ENCODE peak calls at places on chromosomes 13 and 19, in seven cellular contexts. L is activated CD8-positive, alpha-beta memory T cell treated with anti-CD3 and anti-CD28 coated beads, Interleukin-2, amount 50 U/mL, for 48 hours; U is stimulated activated CD8-positive, alpha-beta memory T cell treated with anti-CD3 and anti-CD28 coated beads, Interleukin-7, amount 100 ng/mL, for 24 hours; S is stimulated activated CD4-positive, alpha-beta T cell treated with anti-CD3 and anti-CD28 coated beads, Interleukin-12 subunit alpha, Interleukin-12 subunit beta, amount 100 ng/mL, for 24 hours; P is PC-3; O is foreskin keratinocyte; Q is GM12864. N is an unnamed sample.

GRCh38 chr13:38814331-38814730 is 127.5 kb downstream of the FREM2 start:
- DNase-seq in L (no peak), U (no peak), S (no peak), P (no peak), O (peak), Q (no peak), N (no peak)

GRCh38 chr13:51004918-51005460 is 95.4 kb downstream of the RNASEH2B start:
- DNase-seq in L (no peak), U (no peak), S (no peak), P (no peak), O (no peak), Q (no peak), N (no peak)

GRCh38 chr13:74987124-74987690 is 494.8 kb downstream of the TBC1D4 start:
- DNase-seq in L (no peak), U (no peak), S (no peak), P (peak), O (no peak), Q (no peak), N (no peak)

GRCh38 chr13:110396913-110397379 is 89.9 kb downstream of the COL4A2 start:
- DNase-seq in L (no peak), U (no peak), S (no peak), P (peak), O (no peak), Q (no peak), N (no peak)

GRCh38 chr19:39166571-39167391 is 30.0 kb upstream of the NCCRP1 start:
- DNase-seq in L (no peak), U (no peak), S (no peak), P (peak), O (no peak), Q (no peak), N (no peak)

GRCh38 chr19:2491130-2491801 is 15.3 kb downstream of the GADD45B start:
- DNase-seq in L (no peak), U (no peak), S (no peak), P (peak), O (peak), Q (no peak), N (peak)

GRCh38 chr13:39811696-39812095 is 156.2 kb downstream of the COG6 start:
- DNase-seq in L (no peak), U (no peak), S (no peak), P (no peak), O (no peak), Q (no peak), N (no peak)

GRCh38 chr19:29680447-29680846 is 15.2 kb downstream of the PLEKHF1 start:
- DNase-seq in L (peak), U (peak), S (peak), P (no peak), O (no peak), Q (no peak), N (no peak)

GRCh38 chr19:4916292-4917082 is 7.2 kb downstream of the UHRF1 start:
- DNase-seq in L (peak), U (no peak), S (no peak), P (no peak), O (no peak), Q (no peak), N (peak)